ENCODE peak calls at places on chromosome 7, in seven cellular contexts. N, V, Z, W, S, T and Q are unnamed samples.

GRCh38 chr7:47622946-47623640 is 41.2 kb upstream of the TNS3 start:
- DNase-seq in N (no peak), V (peak; percentile 65), Z (no peak), W (no peak), S (no peak), T (no peak), Q (no peak)

GRCh38 chr7:90766814-90767564 is 170.9 kb downstream of the CDK14 start:
- DNase-seq in N (no peak), V (peak; percentile 51), Z (no peak), W (no peak), S (no peak), T (no peak), Q (no peak)

GRCh38 chr7:150363872-150364271 is 4.8 kb upstream of the REPIN1 start:
- DNase-seq in N (no peak), V (no peak), Z (no peak), W (no peak), S (no peak), T (no peak), Q (no peak)

GRCh38 chr7:18610331-18610948 is 114.9 kb downstream of the HDAC9 start:
- DNase-seq in N (no peak), V (peak; percentile 39), Z (no peak), W (no peak), S (no peak), T (no peak), Q (peak; percentile 44)

GRCh38 chr7:151900591-151901312 is 23.8 kb upstream of the PRKAG2 start:
- DNase-seq in N (no peak), V (no peak), Z (no peak), W (no peak), S (no peak), T (no peak), Q (no peak)

GRCh38 chr7:113371376-113372043 is 253.2 kb upstream of the SMIM30 start:
- DNase-seq in N (no peak), V (no peak), Z (no peak), W (no peak), S (no peak), T (no peak), Q (no peak)

GRCh38 chr7:149765399-149766121 is 7.8 kb downstream of the ZNF467 start:
- DNase-seq in N (no peak), V (no peak), Z (no peak), W (no peak), S (no peak), T (no peak), Q (no peak)

GRCh38 chr7:8509601-8510000 is 76.2 kb downstream of the NXPH1 start:
- DNase-seq in N (no peak), V (no peak), Z (no peak), W (no peak), S (no peak), T (no peak), Q (no peak)

GRCh38 chr7:40733578-40733977 is 598.8 kb downstream of the SUGCT start:
- DNase-seq in N (no peak), V (no peak), Z (no peak), W (no peak), S (no peak), T (no peak), Q (no peak)

GRCh38 chr7:118858651-118859149 is 634.2 kb downstream of the ANKRD7 start:
- DNase-seq in N (no peak), V (peak; percentile 85), Z (no peak), W (no peak), S (no peak), T (no peak), Q (no peak)

GRCh38 chr7:130409067-130409721 is 28.9 kb downstream of the CPA1 start:
- DNase-seq in N (no peak), V (no peak), Z (no peak), W (no peak), S (no peak), T (peak; percentile 88), Q (no peak)

GRCh38 chr7:11751807-11752389 is 80.1 kb downstream of the THSD7A start:
- DNase-seq in N (no peak), V (peak; percentile 22), Z (no peak), W (no peak), S (no peak), T (no peak), Q (no peak)

GRCh38 chr7:142567201-142567600 is 182.1 kb upstream of the PRSS1 start:
- DNase-seq in N (no peak), V (no peak), Z (no peak), W (no peak), S (no peak), T (no peak), Q (no peak)

GRCh38 chr7:100687740-100688592 is 6.1 kb downstream of the GIGYF1 start:
- DNase-seq in N (no peak), V (no peak), Z (no peak), W (no peak), S (no peak), T (no peak), Q (no peak)

GRCh38 chr7:92969061-92969460 is 132.7 kb upstream of the CDK6 start:
- DNase-seq in N (no peak), V (no peak), Z (no peak), W (no peak), S (no peak), T (no peak), Q (no peak)

GRCh38 chr7:87458148-87458547 is 17.3 kb downstream of the ABCB4 start:
- DNase-seq in N (no peak), V (no peak), Z (no peak), W (no peak), S (no peak), T (no peak), Q (no peak)

GRCh38 chr7:46545790-46546189 is 624.7 kb upstream of the IGFBP3 start:
- DNase-seq in N (no peak), V (no peak), Z (no peak), W (no peak), S (no peak), T (no peak), Q (peak; percentile 58)

GRCh38 chr7:66894463-66895080 is 26.5 kb upstream of the TMEM248 start:
- DNase-seq in N (no peak), V (peak; percentile 67), Z (no peak), W (no peak), S (no peak), T (no peak), Q (no peak)

GRCh38 chr7:98826811-98827231 is 43.0 kb downstream of the TMEM130 start:
- DNase-seq in N (no peak), V (peak; percentile 44), Z (no peak), W (no peak), S (peak; percentile 78), T (peak; percentile 98), Q (no peak)

GRCh38 chr7:92621641-92622429 is 31.6 kb upstream of the FAM133B start:
- DNase-seq in N (no peak), V (no peak), Z (no peak), W (no peak), S (no peak), T (no peak), Q (no peak)

GRCh38 chr7:42247301-42247700 is 10.3 kb upstream of the GLI3 start:
- DNase-seq in N (no peak), V (peak; percentile 48), Z (no peak), W (no peak), S (no peak), T (no peak), Q (no peak)

GRCh38 chr7:48094861-48095293 is 5.8 kb downstream of the UPP1 start:
- DNase-seq in N (no peak), V (no peak), Z (no peak), W (no peak), S (no peak), T (no peak), Q (no peak)

GRCh38 chr7:39086638-39087360 is 109.1 kb downstream of the POU6F2 start:
- DNase-seq in N (no peak), V (no peak), Z (no peak), W (no peak), S (no peak), T (peak; percentile 34), Q (no peak)

GRCh38 chr7:3482147-3482921 is 181.3 kb downstream of the SDK1 start:
- DNase-seq in N (no peak), V (peak; percentile 72), Z (no peak), W (no peak), S (peak; percentile 34), T (peak; percentile 20), Q (peak; percentile 18)

GRCh38 chr7:158865462-158865922 is 9.1 kb downstream of the DYNC2I1 start:
- DNase-seq in N (no peak), V (no peak), Z (no peak), W (no peak), S (no peak), T (no peak), Q (no peak)

GRCh38 chr7:129108583-129108982 is 35.9 kb upstream of the TSPAN33 start:
- DNase-seq in N (no peak), V (no peak), Z (no peak), W (no peak), S (no peak), T (no peak), Q (no peak)

GRCh38 chr7:123738356-123738755 is 10.4 kb downstream of the WASL start:
- DNase-seq in N (no peak), V (no peak), Z (no peak), W (no peak), S (no peak), T (no peak), Q (no peak)

GRCh38 chr7:641269-641671 is 85.2 kb upstream of the DNAAF5 start:
- DNase-seq in N (no peak), V (peak; percentile 79), Z (no peak), W (no peak), S (no peak), T (no peak), Q (peak; percentile 97)

GRCh38 chr7:35366167-35367155 is 112.6 kb upstream of the TBX20 start:
- DNase-seq in N (no peak), V (peak; percentile 76), Z (no peak), W (no peak), S (no peak), T (no peak), Q (no peak)